ENCODE peak calls at places on chromosome 12, in seven cellular contexts. E is posterior cingulate gyrus; N is sciatic nerve; I is stimulated activated CD4-positive, alpha-beta T cell treated with anti-CD3 and anti-CD28 coated beads, Interleukin-2, amount 100 ng/mL, for 24 hours; X is ovary; A is amniotic epithelial cell; B is COLO829. D is an unnamed sample.

GRCh38 chr12:101968770-101969169 is 91.4 kb downstream of the DRAM1 start:
- DNase-seq in E (no peak), N (no peak), I (no peak), X (no peak), A (peak), B (no peak), D (no peak)

GRCh38 chr12:123996581-123996980 is 23.6 kb downstream of the ZNF664 start:
- DNase-seq in B (peak), E (peak), X (no peak), A (no peak), I (no peak), N (no peak), D (no peak)

GRCh38 chr12:62603061-62603810 is 136.6 kb downstream of the MON2 start:
- DNase-seq in I (peak), N (peak), X (peak), A (peak), E (peak), B (peak), D (peak)

GRCh38 chr12:8912910-8913309 is 1.4 kb upstream of the PHC1 start:
- DNase-seq in E (no peak), B (no peak), I (peak), A (no peak), X (no peak), N (no peak), D (no peak)

GRCh38 chr12:25835385-25835784 is 123.1 kb upstream of the RASSF8 start:
- DNase-seq in X (no peak), A (peak), E (no peak), I (no peak), B (no peak), N (no peak), D (no peak)

GRCh38 chr12:76012656-76013055 is 18.9 kb downstream of the PHLDA1 start:
- DNase-seq in N (no peak), B (no peak), A (no peak), X (no peak), I (no peak), E (no peak), D (no peak)

GRCh38 chr12:12003609-12004008 is 67.1 kb upstream of the BCL2L14 start:
- DNase-seq in A (no peak), X (no peak), E (no peak), B (no peak), N (no peak), I (no peak), D (no peak)

GRCh38 chr12:1544991-1545700 is 49.2 kb downstream of the FBXL14 start:
- DNase-seq in E (no peak), B (no peak), I (no peak), N (no peak), A (peak), X (no peak), D (no peak)

GRCh38 chr12:45285717-45286116 is 69.8 kb downstream of the ANO6 start:
- DNase-seq in X (no peak), A (no peak), N (no peak), E (no peak), B (no peak), I (no peak), D (no peak)

GRCh38 chr12:46303039-46303666 is 34.3 kb upstream of the SLC38A1 start:
- DNase-seq in B (peak), A (peak), E (peak), N (no peak), I (peak), X (no peak), D (no peak)

GRCh38 chr12:127810026-127810425 is 456.9 kb upstream of the TMEM132C start:
- DNase-seq in X (no peak), N (no peak), I (no peak), E (no peak), B (no peak), A (peak), D (no peak)

GRCh38 chr12:87020071-87020470 is 763.9 kb upstream of the MGAT4C start:
- DNase-seq in E (no peak), A (peak), I (no peak), N (no peak), B (peak), X (no peak), D (no peak)

GRCh38 chr12:91400249-91400648 is 217.6 kb upstream of the DCN start:
- DNase-seq in N (no peak), I (no peak), E (no peak), B (no peak), X (no peak), A (peak), D (no peak)

GRCh38 chr12:119206348-119207075 is 27.8 kb downstream of the HSPB8 start:
- DNase-seq in N (no peak), A (no peak), E (no peak), X (no peak), I (no peak), B (no peak), D (no peak)

GRCh38 chr12:15706010-15706676 is 83.0 kb downstream of the EPS8 start:
- DNase-seq in X (no peak), E (no peak), B (no peak), N (no peak), A (peak), I (no peak), D (no peak)

GRCh38 chr12:19139795-19140194 is 10.3 kb downstream of the PLEKHA5 start:
- DNase-seq in I (no peak), E (no peak), B (no peak), X (no peak), N (no peak), A (no peak), D (no peak)

GRCh38 chr12:105142259-105142658 is 34.7 kb downstream of the WASHC4 start:
- DNase-seq in N (no peak), I (no peak), A (no peak), X (no peak), B (no peak), E (no peak), D (no peak)

GRCh38 chr12:3042394-3042793 is 34.8 kb upstream of the TSPAN9 start:
- DNase-seq in A (no peak), B (no peak), E (no peak), N (no peak), I (no peak), X (no peak), D (peak)